ENCODE peak calls at places on chromosomes 2 and 18, in six cellular contexts. M is HepG2, O is GM12891, W is K562, S is H1, R is GM12878. A is an unnamed sample.

GRCh38 chr2:52818958-52819357 is 948.6 kb upstream of the CHAC2 start:
- DNase-seq in M (no peak), O (no peak), W (no peak), S (no peak), R (no peak), A (no peak)

GRCh38 chr2:181176540-181176939 is 196.1 kb downstream of the UBE2E3 start:
- DNase-seq in M (no peak), O (no peak), W (no peak), S (no peak), R (no peak), A (no peak)

GRCh38 chr18:42341423-42341822 is 386.4 kb downstream of the PIK3C3 start:
- DNase-seq in M (peak; percentile 46), O (no peak), W (no peak), S (no peak), R (no peak), A (no peak)

GRCh38 chr18:9762561-9762960 is 54.5 kb downstream of the RAB31 start:
- DNase-seq in M (no peak), O (no peak), W (peak; percentile 36), S (no peak), R (no peak), A (no peak)

GRCh38 chr18:46917808-46918600 is 602 bp downstream of the KATNAL2 start:
- DNase-seq in M (no peak), O (peak; percentile 20), W (peak; percentile 25), S (peak; percentile 47), R (no peak), A (peak; percentile 11)

GRCh38 chr2:218168635-218169462 is 2.1 kb upstream of the CXCR1 start:
- DNase-seq in M (peak; percentile 65), O (peak; percentile 47), W (peak; percentile 63), S (peak; percentile 33), R (no peak), A (peak; percentile 37)

GRCh38 chr2:27369471-27370025 is 590 bp downstream of the EIF2B4 start:
- DNase-seq in M (no peak), O (no peak), W (no peak), S (no peak), R (no peak), A (no peak)

GRCh38 chr2:233919938-233920337 is 2.8 kb downstream of the TRPM8 start:
- DNase-seq in M (no peak), O (no peak), W (no peak), S (no peak), R (no peak), A (no peak)

GRCh38 chr2:72104821-72105588 is 42.7 kb downstream of the CYP26B1 start:
- DNase-seq in M (peak; percentile 15), O (no peak), W (no peak), S (no peak), R (no peak), A (no peak)

GRCh38 chr2:95401480-95401879 is 1.0 kb upstream of the FAHD2A start:
- DNase-seq in M (no peak), O (no peak), W (no peak), S (no peak), R (no peak), A (no peak)

GRCh38 chr2:6917071-6917760 is at the start of gene RNF144A:
- DNase-seq in M (no peak), O (peak; percentile 81), W (peak; percentile 92), S (no peak), R (no peak), A (peak; percentile 87)
- TF ChIP-seq POLR2A in M (peak; percentile 6), O (no peak), W (no peak), S (no peak), R (peak; percentile 37), A (no peak)

GRCh38 chr2:152710713-152711112 is 6.5 kb downstream of the PRPF40A start:
- DNase-seq in M (no peak), O (no peak), W (no peak), S (no peak), R (no peak), A (no peak)

GRCh38 chr2:152701198-152701597 is 16.1 kb downstream of the PRPF40A start:
- DNase-seq in M (no peak), O (no peak), W (no peak), S (no peak), R (no peak), A (no peak)

DNA sequence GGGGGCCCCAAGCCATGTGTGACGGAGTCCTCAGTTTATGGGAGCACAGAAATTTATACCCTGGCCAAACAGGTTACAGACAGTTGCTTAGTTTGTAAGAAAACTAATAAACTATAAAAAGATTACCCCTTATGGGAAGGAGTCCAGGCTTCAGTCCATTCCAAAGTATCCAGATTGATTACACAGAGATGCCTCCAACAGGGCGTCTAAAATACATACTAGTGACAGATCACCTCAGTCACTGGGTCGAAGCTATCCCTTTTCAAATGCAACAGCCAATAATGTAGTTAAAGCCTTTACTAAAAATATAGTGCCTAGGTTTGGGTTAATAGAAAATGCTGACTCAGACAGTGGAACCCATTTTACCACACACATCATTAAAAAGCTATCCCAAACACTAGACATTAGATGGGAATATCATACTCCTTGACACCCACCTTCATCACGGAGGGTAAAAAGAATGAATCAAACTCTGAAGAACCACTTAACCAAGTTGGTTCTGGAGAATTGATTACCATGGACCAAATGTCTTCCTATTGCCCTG is 10.7 kb downstream of the PRPF40A start:
- DNase-seq in M (no peak), O (no peak), W (no peak), S (no peak), R (no peak), A (no peak)
- TF ChIP-seq POLR2AphosphoS5 in M (no peak), O (no peak), W (no peak), S (no peak), R (no peak), A (no peak)

DNA sequence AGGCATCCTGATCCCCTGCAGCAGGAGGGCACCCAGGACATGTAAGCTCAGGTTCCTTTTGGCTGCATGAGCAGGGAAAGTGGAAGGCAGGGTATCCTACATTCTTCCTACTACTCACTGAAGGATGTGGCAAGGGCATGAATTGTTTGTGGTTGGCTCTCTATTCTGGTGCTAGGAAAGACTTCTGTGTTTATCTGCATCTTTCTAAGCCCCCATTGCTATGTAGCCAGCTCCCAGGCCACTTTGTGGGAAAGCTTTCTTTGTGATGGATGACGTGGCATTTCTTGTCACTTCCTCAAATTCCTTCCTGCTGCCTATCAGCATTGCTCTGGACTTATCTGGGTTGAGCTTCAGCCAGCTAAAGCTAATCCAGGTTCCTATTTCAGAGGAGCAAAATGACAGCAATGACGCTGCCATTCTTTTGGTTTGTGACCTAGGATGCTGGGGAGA is 46.2 kb downstream of the MEIS1 start:
- DNase-seq in M (no peak), O (no peak), W (peak; percentile 60), S (peak; percentile 15), R (no peak), A (no peak)
- TF ChIP-seq TAF1 in M (no peak), O (no peak), W (no peak), S (no peak), R (no peak), A (no peak)

GRCh38 chr2:101398026-101398830 is 10.9 kb upstream of the CREG2 start:
- DNase-seq in M (no peak), O (no peak), W (no peak), S (no peak), R (no peak), A (no peak)

GRCh38 chr2:101399001-101399794 is 11.9 kb upstream of the CREG2 start:
- DNase-seq in M (no peak), O (no peak), W (no peak), S (no peak), R (no peak), A (no peak)

GRCh38 chr2:101400048-101400447 is 12.7 kb upstream of the CREG2 start:
- DNase-seq in M (no peak), O (no peak), W (no peak), S (no peak), R (no peak), A (no peak)

GRCh38 chr2:101395545-101396351 is 8.4 kb upstream of the CREG2 start:
- DNase-seq in M (no peak), O (no peak), W (no peak), S (no peak), R (no peak), A (no peak)

DNA sequence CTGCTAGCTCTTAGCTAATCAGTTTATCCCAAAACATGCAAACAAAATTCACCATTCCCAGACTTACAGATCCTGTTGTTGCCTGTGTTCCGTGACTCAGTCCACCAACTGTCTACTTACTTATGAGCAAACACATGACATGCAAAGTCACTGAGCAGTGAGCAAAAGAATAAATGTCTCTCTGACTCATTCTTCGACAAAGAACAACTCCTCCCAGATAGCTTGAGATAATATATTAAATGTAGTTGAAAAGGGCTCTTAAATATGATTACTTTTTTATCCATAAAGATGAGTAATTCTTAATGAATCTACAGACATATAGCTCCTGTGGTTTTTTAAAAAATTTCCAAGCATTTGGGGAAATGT is 9.0 kb upstream of the CREG2 start:
- DNase-seq in M (peak; percentile 45), O (no peak), W (no peak), S (no peak), R (no peak), A (no peak)
- TF ChIP-seq POLR2A in M (no peak), O (no peak), W (no peak), S (no peak), R (no peak), A (no peak)

GRCh38 chr18:23114171-23114881 is 21.0 kb upstream of the CABLES1 start:
- DNase-seq in M (no peak), O (no peak), W (peak; percentile 6), S (no peak), R (no peak), A (no peak)
- TF ChIP-seq POLR2AphosphoS5 in M (no peak), O (no peak), W (no peak), S (no peak), R (no peak), A (no peak)

GRCh38 chr2:217040099-217040498 is 180.2 kb upstream of the TNP1 start:
- DNase-seq in M (no peak), O (no peak), W (no peak), S (no peak), R (no peak), A (no peak)

GRCh38 chr2:217037330-217037729 is 177.5 kb upstream of the TNP1 start:
- DNase-seq in M (no peak), O (no peak), W (no peak), S (no peak), R (no peak), A (no peak)

GRCh38 chr2:217033191-217033590 is 173.3 kb upstream of the TNP1 start:
- DNase-seq in M (no peak), O (no peak), W (no peak), S (no peak), R (no peak), A (no peak)

GRCh38 chr2:217038001-217038400 is 178.1 kb upstream of the TNP1 start:
- DNase-seq in M (no peak), O (no peak), W (no peak), S (no peak), R (no peak), A (no peak)

GRCh38 chr2:217035967-217036366 is 176.1 kb upstream of the TNP1 start:
- DNase-seq in M (no peak), O (no peak), W (no peak), S (no peak), R (no peak), A (no peak)
- TF ChIP-seq TAF1 in M (no peak), O (no peak), W (no peak), S (no peak), R (no peak), A (no peak)